ENCODE peak calls at places on chromosomes 6 and 20, in nine cellular contexts. One of them, this sample, is unnamed.

GRCh38 chr6:44266347-44266746 is 996 bp upstream of the NFKBIE start:
- DNase-seq in NCI-H2171 treated with DMSO at 0.1 percent for 48 hours: no peak
- DNase-seq in GM06990: no peak
- DNase-seq in NCI-H1105: no peak
- DNase-seq in activated CD8-positive, alpha-beta memory T cell treated with anti-CD3 and anti-CD28 coated beads for 1 hour: no peak
- DNase-seq in colonic mucosa: no peak
- DNase-seq in HTR-8/SVneo: no peak
- DNase-seq in Daoy: no peak
- DNase-seq in NCI-H460: no peak
- DNase-seq in this sample: no peak

GRCh38 chr20:57059055-57059617 is 207.3 kb downstream of the BMP7 start:
- DNase-seq in NCI-H2171 treated with DMSO at 0.1 percent for 48 hours: no peak
- DNase-seq in GM06990: no peak
- DNase-seq in NCI-H1105: no peak
- DNase-seq in activated CD8-positive, alpha-beta memory T cell treated with anti-CD3 and anti-CD28 coated beads for 1 hour: no peak
- DNase-seq in colonic mucosa: no peak
- DNase-seq in HTR-8/SVneo: no peak
- DNase-seq in Daoy: no peak
- DNase-seq in NCI-H460: no peak
- DNase-seq in this sample: no peak

GRCh38 chr20:63781181-63781580 is 41.6 kb downstream of the SLC2A4RG start:
- DNase-seq in NCI-H2171 treated with DMSO at 0.1 percent for 48 hours: no peak
- DNase-seq in GM06990: no peak
- DNase-seq in NCI-H1105: no peak
- DNase-seq in activated CD8-positive, alpha-beta memory T cell treated with anti-CD3 and anti-CD28 coated beads for 1 hour: no peak
- DNase-seq in colonic mucosa: no peak
- DNase-seq in HTR-8/SVneo: no peak
- DNase-seq in Daoy: no peak
- DNase-seq in NCI-H460: no peak
- DNase-seq in this sample: no peak

GRCh38 chr20:24227600-24227999 is 239.0 kb upstream of the GGTLC1 start:
- DNase-seq in NCI-H2171 treated with DMSO at 0.1 percent for 48 hours: no peak
- DNase-seq in GM06990: no peak
- DNase-seq in NCI-H1105: no peak
- DNase-seq in activated CD8-positive, alpha-beta memory T cell treated with anti-CD3 and anti-CD28 coated beads for 1 hour: no peak
- DNase-seq in colonic mucosa: no peak
- DNase-seq in HTR-8/SVneo: no peak
- DNase-seq in Daoy: no peak
- DNase-seq in NCI-H460: no peak
- DNase-seq in this sample: no peak

GRCh38 chr20:2900845-2901592 is 27.7 kb downstream of the PTPRA start:
- DNase-seq in NCI-H2171 treated with DMSO at 0.1 percent for 48 hours: no peak
- DNase-seq in GM06990: peak; percentile 29
- DNase-seq in NCI-H1105: no peak
- DNase-seq in activated CD8-positive, alpha-beta memory T cell treated with anti-CD3 and anti-CD28 coated beads for 1 hour: no peak
- DNase-seq in colonic mucosa: no peak
- DNase-seq in HTR-8/SVneo: no peak
- DNase-seq in Daoy: no peak
- DNase-seq in NCI-H460: no peak
- DNase-seq in this sample: no peak

GRCh38 chr6:144334150-144334708 is 49.1 kb downstream of the UTRN start:
- DNase-seq in NCI-H2171 treated with DMSO at 0.1 percent for 48 hours: no peak
- DNase-seq in GM06990: peak; percentile 70
- DNase-seq in NCI-H1105: peak; percentile 65
- DNase-seq in activated CD8-positive, alpha-beta memory T cell treated with anti-CD3 and anti-CD28 coated beads for 1 hour: peak; percentile 65
- DNase-seq in colonic mucosa: peak; percentile 52
- DNase-seq in HTR-8/SVneo: no peak
- DNase-seq in Daoy: no peak
- DNase-seq in NCI-H460: no peak
- DNase-seq in this sample: no peak

GRCh38 chr6:27547157-27548075 is 74.5 kb upstream of the ZNF184 start:
- DNase-seq in NCI-H2171 treated with DMSO at 0.1 percent for 48 hours: peak; percentile 49
- DNase-seq in GM06990: no peak
- DNase-seq in NCI-H1105: no peak
- DNase-seq in activated CD8-positive, alpha-beta memory T cell treated with anti-CD3 and anti-CD28 coated beads for 1 hour: no peak
- DNase-seq in colonic mucosa: peak; percentile 34
- DNase-seq in HTR-8/SVneo: peak; percentile 26
- DNase-seq in Daoy: peak; percentile 83
- DNase-seq in NCI-H460: peak; percentile 81
- DNase-seq in this sample: peak; percentile 76

GRCh38 chr6:61809004-61809595 is 476.9 kb downstream of the KHDRBS2 start:
- DNase-seq in NCI-H2171 treated with DMSO at 0.1 percent for 48 hours: peak; percentile 40
- DNase-seq in GM06990: no peak
- DNase-seq in NCI-H1105: peak; percentile 31
- DNase-seq in activated CD8-positive, alpha-beta memory T cell treated with anti-CD3 and anti-CD28 coated beads for 1 hour: no peak
- DNase-seq in colonic mucosa: no peak
- DNase-seq in HTR-8/SVneo: no peak
- DNase-seq in Daoy: no peak
- DNase-seq in NCI-H460: peak; percentile 3
- DNase-seq in this sample: no peak

GRCh38 chr6:106637718-106638341 is 8.5 kb downstream of the QRSL1 start:
- DNase-seq in NCI-H2171 treated with DMSO at 0.1 percent for 48 hours: no peak
- DNase-seq in GM06990: peak; percentile 49
- DNase-seq in NCI-H1105: no peak
- DNase-seq in activated CD8-positive, alpha-beta memory T cell treated with anti-CD3 and anti-CD28 coated beads for 1 hour: no peak
- DNase-seq in colonic mucosa: no peak
- DNase-seq in HTR-8/SVneo: no peak
- DNase-seq in Daoy: no peak
- DNase-seq in NCI-H460: no peak
- DNase-seq in this sample: no peak

GRCh38 chr6:10610289-10610688 is 84.1 kb downstream of the C6orf52 start:
- DNase-seq in NCI-H2171 treated with DMSO at 0.1 percent for 48 hours: no peak
- DNase-seq in GM06990: no peak
- DNase-seq in NCI-H1105: no peak
- DNase-seq in activated CD8-positive, alpha-beta memory T cell treated with anti-CD3 and anti-CD28 coated beads for 1 hour: no peak
- DNase-seq in colonic mucosa: peak; percentile 22
- DNase-seq in HTR-8/SVneo: no peak
- DNase-seq in Daoy: no peak
- DNase-seq in NCI-H460: no peak
- DNase-seq in this sample: no peak

GRCh38 chr6:131101911-131102680 is 33.2 kb upstream of the AKAP7 start:
- DNase-seq in NCI-H2171 treated with DMSO at 0.1 percent for 48 hours: no peak
- DNase-seq in GM06990: no peak
- DNase-seq in NCI-H1105: no peak
- DNase-seq in activated CD8-positive, alpha-beta memory T cell treated with anti-CD3 and anti-CD28 coated beads for 1 hour: no peak
- DNase-seq in colonic mucosa: no peak
- DNase-seq in HTR-8/SVneo: no peak
- DNase-seq in Daoy: peak; percentile 19
- DNase-seq in NCI-H460: no peak
- DNase-seq in this sample: no peak

GRCh38 chr6:169208011-169208410 is 45.6 kb downstream of the THBS2 start:
- DNase-seq in NCI-H2171 treated with DMSO at 0.1 percent for 48 hours: no peak
- DNase-seq in GM06990: no peak
- DNase-seq in NCI-H1105: no peak
- DNase-seq in activated CD8-positive, alpha-beta memory T cell treated with anti-CD3 and anti-CD28 coated beads for 1 hour: no peak
- DNase-seq in colonic mucosa: no peak
- DNase-seq in HTR-8/SVneo: no peak
- DNase-seq in Daoy: no peak
- DNase-seq in NCI-H460: no peak
- DNase-seq in this sample: no peak

GRCh38 chr20:53847843-53848185 is 222.6 kb downstream of the BCAS1 start:
- DNase-seq in NCI-H2171 treated with DMSO at 0.1 percent for 48 hours: no peak
- DNase-seq in GM06990: no peak
- DNase-seq in NCI-H1105: no peak
- DNase-seq in activated CD8-positive, alpha-beta memory T cell treated with anti-CD3 and anti-CD28 coated beads for 1 hour: no peak
- DNase-seq in colonic mucosa: no peak
- DNase-seq in HTR-8/SVneo: no peak
- DNase-seq in Daoy: no peak
- DNase-seq in NCI-H460: no peak
- DNase-seq in this sample: no peak

GRCh38 chr6:149938571-149939462 is 3.0 kb upstream of the ULBP2 start:
- DNase-seq in NCI-H2171 treated with DMSO at 0.1 percent for 48 hours: peak; percentile 27
- DNase-seq in GM06990: peak; percentile 83
- DNase-seq in NCI-H1105: peak; percentile 4
- DNase-seq in activated CD8-positive, alpha-beta memory T cell treated with anti-CD3 and anti-CD28 coated beads for 1 hour: no peak
- DNase-seq in colonic mucosa: no peak
- DNase-seq in HTR-8/SVneo: no peak
- DNase-seq in Daoy: peak; percentile 68
- DNase-seq in NCI-H460: no peak
- DNase-seq in this sample: peak; percentile 46

GRCh38 chr6:5398530-5398929 is 137.2 kb downstream of the FARS2 start:
- DNase-seq in NCI-H2171 treated with DMSO at 0.1 percent for 48 hours: peak; percentile 63
- DNase-seq in GM06990: peak; percentile 42
- DNase-seq in NCI-H1105: no peak
- DNase-seq in activated CD8-positive, alpha-beta memory T cell treated with anti-CD3 and anti-CD28 coated beads for 1 hour: no peak
- DNase-seq in colonic mucosa: no peak
- DNase-seq in HTR-8/SVneo: peak; percentile 28
- DNase-seq in Daoy: peak; percentile 29
- DNase-seq in NCI-H460: peak; percentile 16
- DNase-seq in this sample: no peak

GRCh38 chr6:38283734-38284362 is 355.9 kb downstream of the BTBD9 start:
- DNase-seq in NCI-H2171 treated with DMSO at 0.1 percent for 48 hours: no peak
- DNase-seq in GM06990: no peak
- DNase-seq in NCI-H1105: no peak
- DNase-seq in activated CD8-positive, alpha-beta memory T cell treated with anti-CD3 and anti-CD28 coated beads for 1 hour: no peak
- DNase-seq in colonic mucosa: no peak
- DNase-seq in HTR-8/SVneo: no peak
- DNase-seq in Daoy: peak; percentile 60
- DNase-seq in NCI-H460: no peak
- DNase-seq in this sample: no peak

GRCh38 chr6:43709654-43710303 is 22.2 kb upstream of the MRPS18A start:
- DNase-seq in NCI-H2171 treated with DMSO at 0.1 percent for 48 hours: no peak
- DNase-seq in GM06990: no peak
- DNase-seq in NCI-H1105: no peak
- DNase-seq in activated CD8-positive, alpha-beta memory T cell treated with anti-CD3 and anti-CD28 coated beads for 1 hour: no peak
- DNase-seq in colonic mucosa: no peak
- DNase-seq in HTR-8/SVneo: no peak
- DNase-seq in Daoy: no peak
- DNase-seq in NCI-H460: no peak
- DNase-seq in this sample: no peak

GRCh38 chr6:73460044-73460443 is 1.5 kb upstream of the MTO1 start:
- DNase-seq in NCI-H2171 treated with DMSO at 0.1 percent for 48 hours: no peak
- DNase-seq in GM06990: no peak
- DNase-seq in NCI-H1105: no peak
- DNase-seq in activated CD8-positive, alpha-beta memory T cell treated with anti-CD3 and anti-CD28 coated beads for 1 hour: no peak
- DNase-seq in colonic mucosa: no peak
- DNase-seq in HTR-8/SVneo: no peak
- DNase-seq in Daoy: no peak
- DNase-seq in NCI-H460: no peak
- DNase-seq in this sample: no peak

GRCh38 chr20:17557675-17558006 is 12.2 kb upstream of the DSTN start:
- DNase-seq in NCI-H2171 treated with DMSO at 0.1 percent for 48 hours: peak; percentile 60
- DNase-seq in GM06990: no peak
- DNase-seq in NCI-H1105: no peak
- DNase-seq in activated CD8-positive, alpha-beta memory T cell treated with anti-CD3 and anti-CD28 coated beads for 1 hour: no peak
- DNase-seq in colonic mucosa: peak; percentile 44
- DNase-seq in HTR-8/SVneo: no peak
- DNase-seq in Daoy: peak; percentile 76
- DNase-seq in NCI-H460: no peak
- DNase-seq in this sample: peak; percentile 80

GRCh38 chr6:13427346-13427745 is 60.1 kb downstream of the GFOD1 start:
- DNase-seq in NCI-H2171 treated with DMSO at 0.1 percent for 48 hours: no peak
- DNase-seq in GM06990: no peak
- DNase-seq in NCI-H1105: no peak
- DNase-seq in activated CD8-positive, alpha-beta memory T cell treated with anti-CD3 and anti-CD28 coated beads for 1 hour: no peak
- DNase-seq in colonic mucosa: no peak
- DNase-seq in HTR-8/SVneo: no peak
- DNase-seq in Daoy: no peak
- DNase-seq in NCI-H460: no peak
- DNase-seq in this sample: peak; percentile 43

GRCh38 chr20:4937422-4938319 is 63.6 kb downstream of the SLC23A2 start:
- DNase-seq in NCI-H2171 treated with DMSO at 0.1 percent for 48 hours: no peak
- DNase-seq in GM06990: no peak
- DNase-seq in NCI-H1105: peak; percentile 41
- DNase-seq in activated CD8-positive, alpha-beta memory T cell treated with anti-CD3 and anti-CD28 coated beads for 1 hour: no peak
- DNase-seq in colonic mucosa: no peak
- DNase-seq in HTR-8/SVneo: no peak
- DNase-seq in Daoy: no peak
- DNase-seq in NCI-H460: no peak
- DNase-seq in this sample: no peak

GRCh38 chr6:11120273-11121005 is 8.9 kb upstream of the ERVFRD-1 start:
- DNase-seq in NCI-H2171 treated with DMSO at 0.1 percent for 48 hours: peak; percentile 75
- DNase-seq in GM06990: no peak
- DNase-seq in NCI-H1105: peak; percentile 30
- DNase-seq in activated CD8-positive, alpha-beta memory T cell treated with anti-CD3 and anti-CD28 coated beads for 1 hour: no peak
- DNase-seq in colonic mucosa: no peak
- DNase-seq in HTR-8/SVneo: no peak
- DNase-seq in Daoy: peak; percentile 73
- DNase-seq in NCI-H460: no peak
- DNase-seq in this sample: no peak

GRCh38 chr6:16421462-16421960 is 183.1 kb downstream of the GMPR start:
- DNase-seq in NCI-H2171 treated with DMSO at 0.1 percent for 48 hours: no peak
- DNase-seq in GM06990: peak; percentile 41
- DNase-seq in NCI-H1105: no peak
- DNase-seq in activated CD8-positive, alpha-beta memory T cell treated with anti-CD3 and anti-CD28 coated beads for 1 hour: no peak
- DNase-seq in colonic mucosa: no peak
- DNase-seq in HTR-8/SVneo: no peak
- DNase-seq in Daoy: no peak
- DNase-seq in NCI-H460: no peak
- DNase-seq in this sample: no peak

GRCh38 chr6:92485487-92485886 is 933.9 kb downstream of the EPHA7 start:
- DNase-seq in NCI-H2171 treated with DMSO at 0.1 percent for 48 hours: no peak
- DNase-seq in GM06990: no peak
- DNase-seq in NCI-H1105: no peak
- DNase-seq in activated CD8-positive, alpha-beta memory T cell treated with anti-CD3 and anti-CD28 coated beads for 1 hour: no peak
- DNase-seq in colonic mucosa: no peak
- DNase-seq in HTR-8/SVneo: no peak
- DNase-seq in Daoy: no peak
- DNase-seq in NCI-H460: no peak
- DNase-seq in this sample: no peak

GRCh38 chr6:148892247-148892646 is 145.4 kb downstream of the UST start:
- DNase-seq in NCI-H2171 treated with DMSO at 0.1 percent for 48 hours: no peak
- DNase-seq in GM06990: no peak
- DNase-seq in NCI-H1105: no peak
- DNase-seq in activated CD8-positive, alpha-beta memory T cell treated with anti-CD3 and anti-CD28 coated beads for 1 hour: no peak
- DNase-seq in colonic mucosa: no peak
- DNase-seq in HTR-8/SVneo: no peak
- DNase-seq in Daoy: no peak
- DNase-seq in NCI-H460: no peak
- DNase-seq in this sample: no peak

This sample was measured in islet precursor cell.